ENCODE peak calls at places on chromosomes 13 and 19, in seven cellular contexts. L, O, Y, Q, W, F and D are unnamed samples.

GRCh38 chr13:84481958-84482357 is 599.7 kb upstream of the SLITRK1 start:
- DNase-seq in L (no peak), O (no peak), Y (no peak), Q (no peak), W (no peak), F (no peak), D (no peak)

GRCh38 chr13:38417727-38418126 is 68.1 kb downstream of the UFM1 start:
- DNase-seq in L (no peak), O (no peak), Y (no peak), Q (no peak), W (peak), F (no peak), D (no peak)

GRCh38 chr13:43377955-43378354 is 354.6 kb downstream of the DNAJC15 start:
- DNase-seq in L (no peak), O (no peak), Y (no peak), Q (no peak), W (no peak), F (no peak), D (peak)

GRCh38 chr19:40344422-40344821 is 3.8 kb downstream of the C19orf47 start:
- DNase-seq in L (no peak), O (no peak), Y (no peak), Q (no peak), W (no peak), F (no peak), D (peak)

GRCh38 chr19:20357921-20358320 is 190.9 kb downstream of the ZNF486 start:
- DNase-seq in L (no peak), O (no peak), Y (no peak), Q (no peak), W (no peak), F (no peak), D (no peak)

GRCh38 chr13:107574517-107575215 is 640.7 kb downstream of the LIG4 start:
- DNase-seq in L (no peak), O (no peak), Y (no peak), Q (no peak), W (no peak), F (no peak), D (no peak)

GRCh38 chr19:41887711-41888382 is 4.9 kb downstream of the ARHGEF1 start:
- DNase-seq in L (peak), O (peak), Y (no peak), Q (no peak), W (no peak), F (peak), D (peak)

GRCh38 chr13:27353166-27353583 is 71.2 kb upstream of the GTF3A start:
- DNase-seq in L (no peak), O (no peak), Y (no peak), Q (no peak), W (no peak), F (peak), D (no peak)

GRCh38 chr19:15137777-15138176 is 30.6 kb downstream of the SYDE1 start:
- DNase-seq in L (no peak), O (no peak), Y (no peak), Q (no peak), W (no peak), F (no peak), D (no peak)

GRCh38 chr19:45999653-46000121 is 4.4 kb downstream of the CCDC61 start:
- DNase-seq in L (no peak), O (peak), Y (no peak), Q (no peak), W (peak), F (no peak), D (no peak)

GRCh38 chr13:103356226-103356864 is 290.1 kb upstream of the SLC10A2 start:
- DNase-seq in L (no peak), O (no peak), Y (no peak), Q (no peak), W (no peak), F (no peak), D (no peak)

GRCh38 chr13:79360064-79360463 is 46.0 kb downstream of the RBM26 start:
- DNase-seq in L (no peak), O (no peak), Y (no peak), Q (no peak), W (no peak), F (no peak), D (no peak)

GRCh38 chr13:29397265-29397664 is 198.2 kb downstream of the SLC7A1 start:
- DNase-seq in L (no peak), O (no peak), Y (no peak), Q (no peak), W (no peak), F (no peak), D (no peak)

GRCh38 chr13:26707122-26708006 is 53.2 kb downstream of the GPR12 start:
- DNase-seq in L (peak), O (peak), Y (no peak), Q (peak), W (peak), F (no peak), D (no peak)

GRCh38 chr19:58372311-58373133 is 8.3 kb downstream of the ZNF837 start:
- DNase-seq in L (no peak), O (no peak), Y (no peak), Q (no peak), W (no peak), F (no peak), D (peak)

GRCh38 chr13:114008964-114009589 is 35.2 kb upstream of the C13orf46 start:
- DNase-seq in L (no peak), O (no peak), Y (no peak), Q (no peak), W (no peak), F (no peak), D (no peak)

GRCh38 chr13:45370922-45371406 is 30.0 kb upstream of the TPT1 start:
- DNase-seq in L (peak), O (peak), Y (no peak), Q (peak), W (peak), F (peak), D (peak)

GRCh38 chr13:38730332-38730731 is 43.5 kb downstream of the FREM2 start:
- DNase-seq in L (no peak), O (no peak), Y (no peak), Q (no peak), W (no peak), F (no peak), D (no peak)

GRCh38 chr19:1970003-1970805 is 29.2 kb downstream of the CSNK1G2 start:
- DNase-seq in L (no peak), O (no peak), Y (no peak), Q (no peak), W (no peak), F (no peak), D (no peak)

GRCh38 chr19:16520074-16520973 is 21.9 kb downstream of the CHERP start:
- DNase-seq in L (no peak), O (peak), Y (no peak), Q (no peak), W (no peak), F (no peak), D (peak)

GRCh38 chr19:16516923-16517610 is 20.9 kb downstream of the C19orf44 start:
- DNase-seq in L (no peak), O (no peak), Y (no peak), Q (no peak), W (no peak), F (no peak), D (no peak)

GRCh38 chr19:16519230-16519687 is 23.0 kb downstream of the CHERP start:
- DNase-seq in L (no peak), O (peak), Y (no peak), Q (no peak), W (no peak), F (no peak), D (no peak)

GRCh38 chr19:16518061-16518460 is 21.9 kb downstream of the C19orf44 start:
- DNase-seq in L (no peak), O (no peak), Y (no peak), Q (no peak), W (no peak), F (no peak), D (no peak)

DNA sequence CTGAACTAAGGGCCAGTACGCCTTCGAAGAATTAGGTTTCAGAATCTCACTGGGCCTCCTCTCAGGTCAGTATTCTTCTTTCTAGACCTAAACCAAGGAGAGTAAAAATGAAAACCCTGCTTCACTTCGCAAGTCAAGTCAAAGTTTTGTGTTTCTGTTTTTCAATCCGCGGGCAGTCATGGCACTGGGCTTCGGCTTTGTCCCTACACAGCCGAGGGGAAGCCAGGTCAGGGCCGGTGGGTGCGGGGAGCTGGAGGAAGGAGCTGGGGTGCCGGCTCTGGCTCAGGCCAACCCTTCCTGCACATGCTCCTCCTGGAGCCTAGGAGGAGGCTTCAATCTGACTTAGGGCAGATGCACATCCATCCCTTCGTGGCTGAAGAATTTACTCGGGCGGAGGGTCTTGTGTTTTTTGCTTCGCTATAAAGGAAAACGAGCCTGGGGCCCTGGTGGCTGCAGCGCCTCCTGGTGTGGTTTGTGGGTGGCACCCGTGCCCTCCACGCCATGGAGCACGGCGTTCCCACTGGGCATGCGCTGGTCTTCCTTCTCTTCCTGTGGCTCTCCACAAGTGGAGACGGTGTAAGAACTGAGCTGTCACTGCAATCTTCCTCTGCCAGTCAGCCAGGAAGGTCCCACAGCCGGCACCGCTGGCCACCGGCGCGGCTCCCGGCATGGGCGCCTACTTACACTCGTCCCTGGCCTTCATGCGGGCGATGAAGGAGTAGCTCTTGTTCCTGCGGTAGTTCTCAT is 22.5 kb downstream of the C19orf44 start:
- DNase-seq in L (no peak), O (peak), Y (no peak), Q (no peak), W (no peak), F (no peak), D (no peak)
- TF ChIP-seq CTCF in L (no peak), O (no peak), Y (no peak), Q (peak), W (peak), F (no peak), D (no peak)

GRCh38 chr19:4622695-4623421 is 16.5 kb upstream of the TNFAIP8L1 start:
- DNase-seq in L (no peak), O (no peak), Y (no peak), Q (no peak), W (no peak), F (no peak), D (no peak)

GRCh38 chr19:4620675-4621074 is 18.6 kb upstream of the TNFAIP8L1 start:
- DNase-seq in L (no peak), O (peak), Y (no peak), Q (no peak), W (no peak), F (no peak), D (no peak)

GRCh38 chr19:4618019-4618418 is 21.3 kb upstream of the TNFAIP8L1 start:
- DNase-seq in L (no peak), O (no peak), Y (no peak), Q (no peak), W (no peak), F (no peak), D (no peak)

GRCh38 chr19:4624301-4624700 is 15.0 kb upstream of the TNFAIP8L1 start:
- DNase-seq in L (no peak), O (no peak), Y (no peak), Q (no peak), W (no peak), F (no peak), D (no peak)

DNA sequence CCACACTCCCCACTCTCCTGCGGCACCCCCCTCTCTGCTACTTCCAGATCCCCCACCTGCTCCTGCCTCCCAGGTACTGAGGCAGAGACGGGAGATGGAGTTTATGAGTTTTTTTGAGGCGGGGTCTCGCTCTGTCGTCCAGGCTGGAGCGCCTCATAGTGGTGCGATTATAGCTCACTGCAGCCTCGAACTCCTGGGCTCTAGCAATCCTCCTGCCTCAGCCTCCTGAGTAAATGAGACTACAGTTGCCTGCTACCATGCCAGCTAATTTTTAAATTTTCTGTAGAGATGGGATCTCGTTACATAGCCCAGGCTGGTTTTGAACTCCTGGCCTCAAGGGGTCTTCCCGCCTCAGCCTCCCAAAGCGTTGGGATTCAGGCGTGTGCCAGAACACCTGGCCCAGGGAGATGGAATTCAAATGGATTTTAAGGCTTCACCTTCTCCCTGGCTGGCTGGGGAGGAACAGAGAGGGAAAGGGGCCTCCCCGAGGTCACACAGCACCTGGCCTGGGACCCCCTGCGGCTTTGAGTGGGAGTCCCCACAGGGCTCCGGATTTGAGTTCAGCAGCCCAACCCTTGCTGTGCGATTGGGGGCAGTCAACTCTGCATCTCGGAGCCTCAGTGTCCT is 19.5 kb upstream of the TNFAIP8L1 start:
- DNase-seq in L (no peak), O (no peak), Y (no peak), Q (no peak), W (no peak), F (no peak), D (no peak)
- TF ChIP-seq CTCF in L (no peak), O (no peak), Y (no peak), Q (no peak), W (no peak), F (no peak), D (no peak)

GRCh38 chr19:11737964-11738745 is 591 bp downstream of the ZNF823 start:
- DNase-seq in L (peak), O (peak), Y (no peak), Q (no peak), W (peak), F (no peak), D (peak)
- TF ChIP-seq CTCF in L (no peak), O (no peak), Y (no peak), Q (no peak), W (no peak), F (no peak), D (no peak)

GRCh38 chr13:70571221-70571620 is 463.0 kb upstream of the KLHL1 start:
- DNase-seq in L (no peak), O (no peak), Y (no peak), Q (no peak), W (no peak), F (no peak), D (no peak)

GRCh38 chr13:70568571-70568970 is 460.3 kb upstream of the KLHL1 start:
- DNase-seq in L (no peak), O (no peak), Y (no peak), Q (peak), W (peak), F (no peak), D (no peak)
- TF ChIP-seq CTCF in L (no peak), O (peak), Y (no peak), Q (peak), W (peak), F (peak), D (no peak)

GRCh38 chr13:71290963-71291937 is 575.8 kb downstream of the DACH1 start:
- DNase-seq in L (peak), O (peak), Y (no peak), Q (no peak), W (no peak), F (peak), D (peak)

DNA sequence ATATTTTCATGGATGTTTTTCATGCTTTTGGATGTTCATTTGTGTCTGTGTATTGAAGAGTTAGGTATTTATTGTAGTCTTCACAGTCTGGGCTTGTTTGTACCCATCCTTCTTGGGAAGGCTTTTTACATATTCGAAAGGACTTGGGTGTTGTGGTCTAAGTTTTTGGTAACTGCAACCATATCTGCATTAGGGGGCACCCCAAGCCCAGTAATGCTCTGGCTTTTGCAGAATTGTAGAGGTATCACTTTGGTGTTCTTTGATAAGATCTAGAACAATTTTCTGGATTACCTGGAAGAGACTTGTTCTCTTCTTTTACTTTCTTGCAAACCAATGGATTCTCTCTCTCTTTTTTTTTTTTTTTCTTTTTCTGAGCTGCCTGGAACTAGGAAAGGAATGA is 581.3 kb downstream of the DACH1 start:
- DNase-seq in L (no peak), O (no peak), Y (no peak), Q (no peak), W (no peak), F (no peak), D (no peak)
- TF ChIP-seq CTCF in L (no peak), O (no peak), Y (no peak), Q (no peak), W (no peak), F (no peak), D (no peak)

GRCh38 chr19:8611391-8611883 is 922 bp upstream of the ADAMTS10 start:
- DNase-seq in L (no peak), O (no peak), Y (no peak), Q (no peak), W (no peak), F (no peak), D (no peak)
- TF ChIP-seq CTCF in L (no peak), O (no peak), Y (no peak), Q (no peak), W (no peak), F (no peak), D (no peak)

GRCh38 chr19:4723465-4724251 is at the start of gene DPP9:
- DNase-seq in L (peak), O (peak), Y (peak), Q (peak), W (peak), F (peak), D (peak)
- TF ChIP-seq CTCF in L (no peak), O (no peak), Y (no peak), Q (no peak), W (no peak), F (peak), D (peak)